ENCODE peak calls at places on chromosomes 4 and X, in six cellular contexts. P is OCI-LY7, K is neuronal stem cell, O is esophagus squamous epithelium, D is A549, U is aorta. G is an unnamed sample.
A peak's percentile ranks its signal among the peaks of the same experiment; 100 is the strongest.

GRCh38 chr4:85866508-85866907 is 391.6 kb downstream of the ARHGAP24 start:
- DNase-seq in P (no peak), K (no peak), O (no peak), D (no peak), U (no peak), G (no peak)

GRCh38 chrX:22056235-22056634 is 24.1 kb downstream of the PHEX start:
- DNase-seq in P (no peak), K (no peak), O (no peak), D (no peak), U (no peak), G (no peak)

GRCh38 chrX:125507119-125507518 is 187.4 kb downstream of the TEX13C start:
- DNase-seq in P (no peak), K (no peak), O (no peak), D (no peak), U (no peak), G (peak; percentile 4)

GRCh38 chr4:121096629-121097028 is 24.3 kb upstream of the NDNF start:
- DNase-seq in P (peak; percentile 37), K (peak; percentile 9), O (no peak), D (peak; percentile 16), U (no peak), G (no peak)

GRCh38 chr4:151652841-151653547 is 107.8 kb downstream of the GATB start:
- DNase-seq in P (no peak), K (no peak), O (no peak), D (no peak), U (no peak), G (no peak)

GRCh38 chrX:40062525-40063193 is 35.1 kb downstream of the BCOR start:
- DNase-seq in P (no peak), K (no peak), O (no peak), D (no peak), U (no peak), G (no peak)

GRCh38 chr4:104616401-104616820 is 121.7 kb upstream of the CXXC4 start:
- DNase-seq in P (no peak), K (no peak), O (no peak), D (no peak), U (no peak), G (no peak)

GRCh38 chr4:101123231-101123630 is 224.1 kb downstream of the PPP3CA start:
- DNase-seq in P (no peak), K (no peak), O (no peak), D (no peak), U (no peak), G (no peak)

GRCh38 chr4:56681158-56681848 is at the start of gene HOPX:
- DNase-seq in P (no peak), K (no peak), O (no peak), D (no peak), U (no peak), G (no peak)

GRCh38 chr4:74547042-74547441 is 102.1 kb downstream of the AREG start:
- DNase-seq in P (no peak), K (no peak), O (no peak), D (no peak), U (no peak), G (no peak)

GRCh38 chr4:183840311-183840710 is 64.8 kb upstream of the STOX2 start:
- DNase-seq in P (peak; percentile 77), K (peak; percentile 77), O (no peak), D (peak; percentile 74), U (peak; percentile 84), G (peak; percentile 72)

GRCh38 chr4:144787365-144788263 is 141.7 kb downstream of the HHIP start:
- DNase-seq in P (peak; percentile 46), K (peak; percentile 23), O (no peak), D (peak; percentile 47), U (no peak), G (peak; percentile 12)

GRCh38 chr4:85084371-85085170 is 118.1 kb upstream of the WDFY3 start:
- DNase-seq in P (peak; percentile 63), K (peak; percentile 65), O (no peak), D (peak; percentile 71), U (no peak), G (peak; percentile 61)

GRCh38 chrX:40152173-40152705 is 54.5 kb upstream of the BCOR start:
- DNase-seq in P (peak; percentile 36), K (no peak), O (no peak), D (no peak), U (no peak), G (no peak)

GRCh38 chrX:40570346-40571093 is 10.2 kb upstream of the ATP6AP2 start:
- DNase-seq in P (no peak), K (no peak), O (no peak), D (no peak), U (no peak), G (no peak)

GRCh38 chr4:56658410-56659003 is 22.6 kb downstream of the HOPX start:
- DNase-seq in P (no peak), K (no peak), O (no peak), D (no peak), U (no peak), G (no peak)

GRCh38 chrX:119853449-119853848 is 686 bp upstream of the UPF3B start:
- DNase-seq in P (no peak), K (no peak), O (no peak), D (no peak), U (no peak), G (no peak)

GRCh38 chrX:40132751-40133150 is 35.0 kb upstream of the BCOR start:
- DNase-seq in P (no peak), K (no peak), O (no peak), D (peak; percentile 74), U (peak; percentile 85), G (peak; percentile 84)

GRCh38 chr4:153792893-153793227 is 4.0 kb upstream of the SFRP2 start:
- DNase-seq in P (no peak), K (no peak), O (no peak), D (no peak), U (no peak), G (no peak)

GRCh38 chr4:98101988-98102387 is 41.3 kb downstream of the STPG2 start:
- DNase-seq in P (no peak), K (no peak), O (no peak), D (no peak), U (no peak), G (no peak)

GRCh38 chrX:15761564-15762191 is 23.6 kb downstream of the CA5B start:
- DNase-seq in P (peak; percentile 43), K (peak; percentile 8), O (no peak), D (peak; percentile 7), U (no peak), G (peak; percentile 38)

GRCh38 chr4:173240696-173241095 is 72.1 kb downstream of the GALNT7 start:
- DNase-seq in P (no peak), K (no peak), O (no peak), D (no peak), U (no peak), G (no peak)

DNA sequence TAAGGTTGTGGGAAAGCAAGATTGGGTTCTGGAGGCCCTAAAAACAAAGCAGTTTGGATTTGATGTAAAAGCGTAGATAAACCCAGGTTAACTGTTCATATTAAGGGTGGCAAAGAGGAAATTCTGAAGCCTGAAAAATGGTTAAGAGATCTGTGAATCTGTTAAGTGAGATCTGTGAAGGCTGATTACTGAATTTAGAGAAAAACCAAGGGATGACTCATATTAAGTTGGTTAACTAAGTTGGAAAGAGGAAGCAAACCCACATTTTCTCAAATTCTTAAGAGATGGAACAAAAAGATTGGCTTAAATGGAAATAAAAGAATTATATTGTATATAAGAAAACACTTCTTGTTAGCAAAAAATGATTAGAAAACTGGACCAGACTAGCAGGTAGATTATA is 22.8 kb downstream of the GPAT3 start:
- DNase-seq in P (no peak), K (no peak), O (no peak), D (no peak), U (no peak), G (no peak)
- H3K27ac ChIP-seq in P (no peak overlapping the region), K (no peak overlapping the region), O (no peak overlapping the region), D (peak overlapping the region; percentile 47), U (no peak overlapping the region), G (no peak overlapping the region)

DNA sequence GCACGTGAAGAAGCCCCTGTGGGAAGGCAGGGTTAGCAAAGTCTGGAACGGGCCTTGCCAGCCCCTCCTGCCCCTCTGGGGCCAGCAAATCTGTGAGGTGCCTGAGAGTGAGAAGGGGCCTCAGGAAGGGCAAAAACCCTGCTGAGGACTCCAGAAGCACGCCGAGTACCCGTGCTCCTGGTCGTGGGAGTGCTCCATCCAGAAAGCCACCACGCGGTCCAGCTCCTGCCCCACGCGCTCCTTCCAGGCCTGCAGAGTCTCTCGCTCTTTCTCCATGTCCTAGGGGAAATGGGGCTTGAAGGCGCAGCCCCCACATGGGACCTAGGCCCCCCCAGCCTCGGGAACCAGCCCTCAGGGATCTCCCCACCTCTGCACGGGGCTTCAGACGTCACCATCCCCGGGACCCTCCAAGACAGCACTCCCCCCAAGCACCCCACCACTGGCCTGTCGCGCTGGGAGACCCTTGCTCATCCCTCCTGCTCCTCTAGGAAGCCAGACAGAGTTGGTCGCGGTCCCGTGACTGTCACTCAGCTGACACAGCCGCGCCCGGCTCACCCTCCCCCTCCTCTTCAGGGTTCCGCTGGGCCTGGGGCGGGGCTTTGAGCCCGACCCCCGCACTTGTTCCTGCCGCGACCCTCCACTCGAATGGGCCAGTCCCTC is at the start of gene RENBP:
- DNase-seq in P (peak; percentile 46), K (no peak), O (no peak), D (no peak), U (peak; percentile 79), G (no peak)
- H3K4me3 ChIP-seq in P (peak within 1 kb of the TSS; percentile 52), K (peak within 1 kb of the TSS; percentile 51), O (no peak within 1 kb of the TSS), D (no peak within 1 kb of the TSS), U (no peak within 1 kb of the TSS), G (peak within 1 kb of the TSS; percentile 24)

GRCh38 chr4:76712564-76712963 is 185.4 kb downstream of the SOWAHB start:
- DNase-seq in P (no peak), K (no peak), O (no peak), D (no peak), U (no peak), G (no peak)

GRCh38 chr4:76709454-76709853 is 188.5 kb downstream of the SOWAHB start:
- DNase-seq in P (no peak), K (no peak), O (no peak), D (no peak), U (no peak), G (no peak)

GRCh38 chr4:76705497-76705896 is 192.4 kb downstream of the SOWAHB start:
- DNase-seq in P (no peak), K (no peak), O (no peak), D (no peak), U (no peak), G (no peak)

GRCh38 chr4:76706581-76706980 is 191.4 kb downstream of the SOWAHB start:
- DNase-seq in P (no peak), K (no peak), O (no peak), D (peak; percentile 53), U (no peak), G (no peak)

GRCh38 chr4:76708986-76709385 is 189.0 kb downstream of the SOWAHB start:
- DNase-seq in P (no peak), K (no peak), O (no peak), D (no peak), U (no peak), G (no peak)
- H3K27ac ChIP-seq in P (no peak overlapping the region), K (no peak overlapping the region), O (peak overlapping the region; percentile 69), D (peak overlapping the region; percentile 36), U (peak overlapping the region; percentile 23), G (no peak overlapping the region)

GRCh38 chr4:182257503-182257902 is 14.3 kb downstream of the TENM3 start:
- DNase-seq in P (no peak), K (no peak), O (no peak), D (no peak), U (no peak), G (no peak)
- H3K4me3 ChIP-seq in P (no peak overlapping the region), K (no peak overlapping the region), O (no peak overlapping the region), D (no peak overlapping the region), U (no peak overlapping the region), G (no peak overlapping the region)

GRCh38 chrX:38878674-38879375 is 77.6 kb downstream of the MID1IP1 start:
- DNase-seq in P (peak; percentile 78), K (no peak), O (no peak), D (no peak), U (no peak), G (no peak)
- H3K27ac ChIP-seq in P (peak overlapping the region; percentile 100), K (no peak overlapping the region), O (no peak overlapping the region), D (no peak overlapping the region), U (no peak overlapping the region), G (no peak overlapping the region)